ENCODE peak calls at places on chromosomes 11 and 22, in four cellular contexts. A is sciatic nerve, D is posterior vena cava, O is NCI-H345. Q is an unnamed sample.

GRCh38 chr11:36340909-36341308 is 44.8 kb downstream of the PRR5L start:
- DNase-seq in D (no peak), O (no peak), A (no peak), Q (no peak)

GRCh38 chr11:64081663-64082442 is 46.1 kb downstream of the FLRT1 start:
- DNase-seq in O (peak), A (no peak), D (no peak), Q (no peak)

GRCh38 chr11:27217948-27218410 is 145.0 kb downstream of the CCDC34 start:
- DNase-seq in D (no peak), O (no peak), A (no peak), Q (no peak)

GRCh38 chr11:78244546-78245315 is 56.0 kb downstream of the USP35 start:
- DNase-seq in O (no peak), A (no peak), D (no peak), Q (no peak)

GRCh38 chr11:32454993-32455392 is 19.7 kb upstream of the WT1 start:
- DNase-seq in A (no peak), O (no peak), D (no peak), Q (no peak)

GRCh38 chr11:69293087-69293486 is 868 bp upstream of the MYEOV start:
- DNase-seq in D (no peak), A (no peak), O (no peak), Q (peak)

GRCh38 chr11:88482871-88483301 is 145.3 kb upstream of the CTSC start:
- DNase-seq in O (no peak), D (no peak), A (no peak), Q (no peak)

GRCh38 chr11:15123849-15124248 is 9.1 kb downstream of the INSC start:
- DNase-seq in D (no peak), O (no peak), A (no peak), Q (no peak)

GRCh38 chr11:66856496-66857233 is at the start of gene LRFN4:
- DNase-seq in D (no peak), A (peak), O (peak), Q (peak)

GRCh38 chr11:95149659-95150294 is 60.1 kb downstream of the ENDOD1 start:
- DNase-seq in A (peak), D (no peak), O (no peak), Q (no peak)

GRCh38 chr22:27626675-27627443 is 174.7 kb downstream of the MN1 start:
- DNase-seq in D (peak), A (no peak), O (no peak), Q (no peak)

GRCh38 chr22:42269407-42270177 is 861 bp downstream of the TCF20 start:
- DNase-seq in O (peak), A (no peak), D (peak), Q (peak)

GRCh38 chr22:20495861-20496681 is 476 bp upstream of the KLHL22 start:
- DNase-seq in D (peak), O (peak), A (peak), Q (peak)